ENCODE peak calls at places on chromosome 21, in ten cellular contexts. X is HL-60, N is H1, L is GM13977, E is choroid plexus epithelial cell, C is endothelial cell, T is heart left ventricle, K is brain microvascular endothelial cell, Y is dorsolateral prefrontal cortex, J is progenitor cell of endocrine pancreas. V is an unnamed sample.

GRCh38 chr21:41375875-41376274 is 14.0 kb downstream of the MX2 start:
- DNase-seq in X (no peak), N (no peak), L (no peak), E (no peak), C (no peak), T (no peak), K (no peak), Y (no peak), J (no peak), V (no peak)

GRCh38 chr21:19130379-19131028 is 726.9 kb upstream of the TMPRSS15 start:
- DNase-seq in X (no peak), N (no peak), L (no peak), E (no peak), C (no peak), T (no peak), K (no peak), Y (no peak), J (no peak), V (no peak)

GRCh38 chr21:44050276-44050675 is 38.2 kb downstream of the TRAPPC10 start:
- DNase-seq in X (no peak), N (no peak), L (no peak), E (peak), C (no peak), T (no peak), K (no peak), Y (no peak), J (no peak), V (no peak)

GRCh38 chr21:15549671-15550070 is 180.1 kb upstream of the USP25 start:
- DNase-seq in X (no peak), N (no peak), L (no peak), E (peak), C (no peak), T (no peak), K (peak), Y (no peak), J (no peak), V (no peak)

GRCh38 chr21:41460578-41461527 is 34.8 kb downstream of the MX1 start:
- DNase-seq in X (peak), N (no peak), L (peak), E (peak), C (peak), T (peak), K (peak), Y (peak), J (peak), V (peak)

GRCh38 chr21:35333831-35334593 is 284.9 kb upstream of the RUNX1 start:
- DNase-seq in X (peak), N (no peak), L (no peak), E (no peak), C (no peak), T (no peak), K (no peak), Y (no peak), J (no peak), V (no peak)

GRCh38 chr21:44548922-44549321 is 2.4 kb downstream of the KRTAP10-2 start:
- DNase-seq in X (no peak), N (peak), L (no peak), E (no peak), C (no peak), T (no peak), K (no peak), Y (no peak), J (peak), V (no peak)

GRCh38 chr21:35095859-35096291 is 46.8 kb upstream of the RUNX1 start:
- DNase-seq in X (no peak), N (no peak), L (no peak), E (peak), C (no peak), T (no peak), K (no peak), Y (no peak), J (no peak), V (no peak)

GRCh38 chr21:28538987-28539622 is 453.6 kb downstream of the LTN1 start:
- DNase-seq in X (no peak), N (no peak), L (no peak), E (peak), C (no peak), T (no peak), K (peak), Y (no peak), J (no peak), V (no peak)

GRCh38 chr21:27831821-27832569 is 865.1 kb upstream of the ADAMTS5 start:
- DNase-seq in X (no peak), N (no peak), L (no peak), E (peak), C (no peak), T (no peak), K (no peak), Y (no peak), J (no peak), V (no peak)

GRCh38 chr21:35779690-35780570 is 280.4 kb downstream of the SETD4 start:
- DNase-seq in X (no peak), N (no peak), L (no peak), E (peak), C (no peak), T (peak), K (peak), Y (no peak), J (no peak), V (no peak)

GRCh38 chr21:46096997-46097825 is 701 bp upstream of the COL6A2 start:
- DNase-seq in X (no peak), N (no peak), L (no peak), E (no peak), C (peak), T (peak), K (no peak), Y (peak), J (peak), V (peak)

GRCh38 chr21:42553435-42553834 is 39.8 kb downstream of the SLC37A1 start:
- DNase-seq in X (no peak), N (no peak), L (no peak), E (no peak), C (no peak), T (no peak), K (no peak), Y (no peak), J (no peak), V (no peak)
- TF ChIP-seq CTCF in X (no peak), N (peak), L (no peak), E (no peak), C (no peak), T (no peak), K (no peak), Y (no peak), J (no peak), V (no peak)

DNA sequence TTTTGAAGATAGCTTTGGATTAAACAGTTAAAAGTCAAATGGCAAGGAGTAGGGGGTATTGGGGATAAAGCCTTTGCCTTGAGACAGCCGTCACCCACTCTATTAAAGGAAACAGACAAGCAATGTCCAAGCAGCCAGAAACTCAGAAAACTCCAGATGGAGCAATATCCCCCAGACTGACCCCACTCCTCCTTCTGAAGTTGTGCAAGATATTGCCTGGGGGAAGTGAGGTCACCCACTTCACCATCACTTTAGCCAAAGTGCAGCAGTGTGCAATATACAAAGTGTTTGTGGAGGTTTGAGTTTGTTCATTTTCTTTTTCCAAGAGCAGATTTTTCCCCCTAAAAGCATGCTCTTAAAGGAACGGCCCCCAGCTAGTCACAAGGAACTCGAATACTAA is 125.1 kb downstream of the ETS2 start:
- DNase-seq in X (peak), N (no peak), L (no peak), E (peak), C (no peak), T (no peak), K (no peak), Y (no peak), J (no peak), V (peak)
- TF ChIP-seq CTCF in X (no peak), N (no peak), L (no peak), E (peak), C (no peak), T (no peak), K (no peak), Y (no peak), J (no peak), V (no peak)

GRCh38 chr21:31119199-31119598 is 80.9 kb upstream of the KRTAP19-8 start:
- DNase-seq in X (no peak), N (no peak), L (no peak), E (no peak), C (no peak), T (no peak), K (no peak), Y (no peak), J (no peak), V (no peak)

GRCh38 chr21:31115249-31115648 is 77.0 kb upstream of the KRTAP19-8 start:
- DNase-seq in X (no peak), N (no peak), L (no peak), E (no peak), C (no peak), T (no peak), K (no peak), Y (no peak), J (no peak), V (no peak)

GRCh38 chr21:31117046-31117916 is 79.0 kb upstream of the KRTAP19-8 start:
- DNase-seq in X (no peak), N (no peak), L (no peak), E (peak), C (no peak), T (no peak), K (peak), Y (no peak), J (no peak), V (no peak)
- TF ChIP-seq CTCF in X (no peak), N (no peak), L (no peak), E (peak), C (no peak), T (no peak), K (peak), Y (no peak), J (no peak), V (peak)

GRCh38 chr21:25837545-25838263 is 102.9 kb downstream of the GABPA start:
- DNase-seq in X (no peak), N (no peak), L (no peak), E (peak), C (no peak), T (no peak), K (peak), Y (no peak), J (no peak), V (no peak)
- TF ChIP-seq CTCF in X (no peak), N (no peak), L (no peak), E (no peak), C (no peak), T (no peak), K (no peak), Y (no peak), J (no peak), V (no peak)

DNA sequence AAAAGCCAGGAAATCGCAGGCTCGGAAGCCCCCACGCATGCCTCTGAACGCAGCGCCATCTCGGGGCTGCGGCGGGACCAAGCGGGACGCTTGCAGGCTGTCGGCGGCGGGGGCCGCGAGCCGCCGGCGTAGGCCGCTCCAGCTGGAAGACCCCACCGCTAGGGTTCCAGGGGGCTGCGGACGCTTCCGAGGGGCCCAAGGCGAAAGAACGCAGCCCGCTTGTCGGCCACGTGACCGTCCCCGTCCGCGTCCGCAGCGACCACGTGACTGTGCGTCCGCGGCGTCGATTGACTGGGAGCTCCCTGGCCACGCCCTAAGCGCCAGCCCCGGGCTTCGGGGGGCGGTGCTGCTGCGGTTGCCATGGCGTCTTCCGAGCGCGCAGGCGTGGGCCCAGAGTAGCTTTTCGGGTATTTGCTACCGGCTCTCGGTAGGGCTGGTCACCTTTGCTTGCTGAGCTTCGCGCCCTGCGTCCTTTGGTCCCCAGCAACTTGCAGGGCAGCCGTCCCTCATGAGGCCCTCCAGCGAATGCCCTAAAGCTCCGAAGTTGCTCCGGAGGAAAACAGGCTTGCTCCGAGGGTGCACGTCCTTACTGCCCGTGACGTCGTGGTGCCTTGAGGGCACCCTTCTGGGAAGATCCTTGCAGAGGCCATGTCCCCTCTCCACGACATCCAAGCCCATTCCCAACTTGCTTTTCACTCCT is 197.2 kb downstream of the DYRK1A start:
- DNase-seq in X (peak), N (peak), L (peak), E (peak), C (peak), T (peak), K (peak), Y (peak), J (peak), V (peak)
- TF ChIP-seq CTCF in X (no peak), N (peak), L (peak), E (peak), C (no peak), T (no peak), K (peak), Y (peak), J (no peak), V (peak)

GRCh38 chr21:25790122-25790951 is 55.6 kb downstream of the GABPA start:
- DNase-seq in X (peak), N (no peak), L (peak), E (peak), C (no peak), T (no peak), K (peak), Y (no peak), J (no peak), V (no peak)
- TF ChIP-seq CTCF in X (peak), N (peak), L (peak), E (peak), C (peak), T (peak), K (peak), Y (peak), J (peak), V (peak)

GRCh38 chr21:33199516-33200217 is 30.1 kb upstream of the IFNAR2 start:
- DNase-seq in X (peak), N (no peak), L (peak), E (peak), C (peak), T (peak), K (peak), Y (peak), J (peak), V (peak)
- TF ChIP-seq CTCF in X (peak), N (peak), L (peak), E (peak), C (peak), T (peak), K (peak), Y (peak), J (peak), V (peak)

GRCh38 chr21:22125581-22125980 is 1127.4 kb downstream of the NCAM2 start:
- DNase-seq in X (no peak), N (no peak), L (no peak), E (no peak), C (no peak), T (no peak), K (no peak), Y (no peak), J (no peak), V (no peak)

GRCh38 chr21:22115746-22116145 is 1117.5 kb downstream of the NCAM2 start:
- DNase-seq in X (no peak), N (no peak), L (no peak), E (no peak), C (no peak), T (no peak), K (no peak), Y (no peak), J (no peak), V (no peak)

DNA sequence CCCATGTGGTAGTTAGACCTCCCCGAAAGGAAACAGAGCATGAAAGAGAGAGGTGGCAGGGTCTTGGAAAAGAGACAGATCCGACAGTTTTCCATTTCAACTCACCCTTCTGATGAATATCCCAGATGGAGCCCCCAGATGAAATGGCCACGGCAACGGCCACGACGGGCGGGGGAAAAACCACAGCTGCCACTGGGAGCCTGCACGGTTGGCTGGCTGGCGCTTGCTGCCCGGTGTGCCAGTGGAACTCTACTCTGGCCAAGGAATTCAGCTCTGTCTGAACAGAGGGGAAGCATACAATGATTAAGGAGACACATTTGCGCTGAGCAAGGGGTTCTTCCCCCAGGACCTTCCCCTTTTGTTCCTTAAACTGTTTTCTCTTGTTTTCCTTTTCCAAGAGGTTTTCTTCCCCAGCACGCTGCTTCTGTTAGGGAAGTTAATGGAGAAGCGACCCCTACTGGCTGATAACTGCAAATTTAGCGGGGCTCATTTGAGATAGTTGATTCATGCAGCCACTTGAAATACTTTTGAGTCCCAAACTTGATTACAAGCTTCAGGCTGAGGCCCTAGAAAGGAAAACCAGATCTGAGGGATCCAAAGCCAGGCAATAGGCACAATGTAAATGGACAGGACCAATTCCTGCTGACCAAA is 1122.5 kb downstream of the NCAM2 start:
- DNase-seq in X (peak), N (peak), L (no peak), E (peak), C (no peak), T (no peak), K (no peak), Y (no peak), J (no peak), V (no peak)
- TF ChIP-seq CTCF in X (peak), N (peak), L (no peak), E (peak), C (peak), T (no peak), K (peak), Y (no peak), J (peak), V (no peak)

DNA sequence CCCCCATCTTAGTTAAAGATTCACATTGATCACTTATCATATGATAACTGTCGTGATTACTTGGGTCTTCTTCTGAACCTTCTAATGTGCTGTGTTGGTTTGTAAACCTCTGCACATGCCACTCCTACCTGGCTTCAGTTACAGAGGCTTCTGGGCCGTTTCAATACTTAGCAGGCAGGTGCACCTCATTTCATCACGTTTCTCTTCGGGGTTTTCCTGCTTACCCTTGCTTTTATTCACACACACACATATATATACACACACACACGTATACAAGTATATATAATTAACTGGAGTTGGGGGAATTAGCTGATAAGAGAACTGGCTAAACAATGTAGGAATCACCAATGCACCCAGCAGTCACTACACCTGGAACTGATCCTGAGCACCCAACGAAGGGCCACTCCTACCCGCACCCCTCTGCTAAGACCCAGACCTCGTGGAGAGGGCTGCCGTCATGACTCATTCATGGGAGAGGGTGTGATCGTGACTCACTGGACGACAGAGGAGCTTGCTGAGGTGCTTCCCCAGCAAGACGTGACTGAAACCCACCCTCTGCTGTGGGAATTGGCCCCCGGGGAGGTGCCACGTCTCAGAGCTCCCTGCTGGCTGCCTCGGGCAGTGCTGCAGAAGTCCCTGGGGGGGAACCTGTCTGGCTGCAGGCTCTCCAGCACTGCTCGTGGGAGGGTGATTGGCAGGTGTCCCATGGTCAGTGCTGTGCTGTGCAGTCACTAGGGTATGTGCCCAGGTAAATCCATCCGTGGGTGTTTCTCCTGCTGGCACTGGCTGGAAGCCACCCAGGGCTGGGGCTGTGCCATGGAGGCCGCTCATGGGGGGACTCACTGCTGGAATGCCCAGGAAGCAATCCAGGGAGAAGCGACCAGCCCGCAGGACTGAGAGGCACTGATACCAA is 166.6 kb downstream of the DYRK1A start:
- DNase-seq in X (no peak), N (peak), L (peak), E (peak), C (no peak), T (peak), K (peak), Y (no peak), J (no peak), V (no peak)
- TF ChIP-seq CTCF in X (no peak), N (no peak), L (no peak), E (no peak), C (no peak), T (no peak), K (peak), Y (no peak), J (no peak), V (no peak)

DNA sequence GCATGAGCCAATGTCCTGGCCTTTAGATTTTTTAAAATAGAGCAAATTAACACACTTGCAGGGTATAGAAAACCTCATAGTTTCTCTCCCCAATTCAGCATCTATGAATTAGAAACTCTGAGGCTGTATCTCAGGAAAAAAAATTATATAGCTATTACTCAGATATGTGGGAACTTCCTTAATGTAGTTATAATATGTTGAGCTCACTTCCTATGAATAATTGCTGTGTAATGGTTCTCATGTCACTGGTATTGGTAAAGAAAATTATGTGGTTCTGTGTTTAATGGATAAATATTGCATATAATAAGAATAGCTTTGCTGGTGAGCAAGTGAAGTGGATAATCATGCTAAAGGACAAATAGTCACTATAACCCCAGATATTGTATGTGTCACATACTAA is 2019.8 kb downstream of the NCAM2 start:
- DNase-seq in X (no peak), N (no peak), L (no peak), E (no peak), C (no peak), T (no peak), K (no peak), Y (no peak), J (no peak), V (no peak)
- TF ChIP-seq CTCF in X (no peak), N (no peak), L (no peak), E (no peak), C (no peak), T (no peak), K (no peak), Y (no peak), J (no peak), V (no peak)

V was measured in CD14-positive monocyte.